ENCODE peak calls at places on chromosome 12, in four cellular contexts. R, P, Y and Q are unnamed samples. For H3K36me3, the result is how much of the 10 kb centered on the place peaks cover.

GRCh38 chr12:16417058-16417457 is 69.6 kb downstream of the MGST1 start:
- DNase-seq in R (no peak), P (peak), Y (no peak), Q (no peak)

GRCh38 chr12:3752741-3753486 is at the start of gene CRACR2A:
- DNase-seq in R (peak), P (peak), Y (peak), Q (peak)

GRCh38 chr12:96436366-96437295 is 36.4 kb upstream of the CDK17 start:
- DNase-seq in R (no peak), P (no peak), Y (no peak), Q (no peak)

GRCh38 chr12:49051777-49052438 is 8.7 kb downstream of the KMT2D start:
- DNase-seq in R (no peak), P (no peak), Y (no peak), Q (no peak)

GRCh38 chr12:113232787-113233585 is 11.7 kb downstream of the TPCN1 start:
- DNase-seq in R (peak), P (peak), Y (no peak), Q (peak)

GRCh38 chr12:123237646-123238329 is 4.6 kb downstream of the MTRFR start:
- DNase-seq in R (peak), P (peak), Y (peak), Q (peak)

GRCh38 chr12:110657747-110658146 is 31.2 kb downstream of the HVCN1 start:
- DNase-seq in R (no peak), P (no peak), Y (no peak), Q (no peak)

GRCh38 chr12:87015352-87015751 is 759.2 kb upstream of the MGAT4C start:
- DNase-seq in R (no peak), P (no peak), Y (no peak), Q (no peak)

GRCh38 chr12:80175307-80175930 is 76.1 kb downstream of the OTOGL start:
- DNase-seq in R (no peak), P (peak), Y (no peak), Q (no peak)

GRCh38 chr12:53652366-53652765 is 23.5 kb downstream of the ATP5MC2 start:
- DNase-seq in R (no peak), P (no peak), Y (no peak), Q (no peak)

GRCh38 chr12:56029166-56029519 is 8.3 kb downstream of the IKZF4 start:
- DNase-seq in R (no peak), P (no peak), Y (no peak), Q (no peak)

GRCh38 chr12:30719060-30719459 is 23.4 kb upstream of the IPO8 start:
- DNase-seq in R (no peak), P (peak), Y (no peak), Q (no peak)

GRCh38 chr12:22124987-22125386 is 79.0 kb downstream of the CMAS start:
- DNase-seq in R (no peak), P (no peak), Y (no peak), Q (no peak)

GRCh38 chr12:54217774-54218221 is 29.0 kb upstream of the SMUG1 start:
- DNase-seq in R (no peak), P (peak), Y (peak), Q (peak)

GRCh38 chr12:75329918-75330826 is at the start of gene CAPS2:
- DNase-seq in R (peak), P (peak), Y (peak), Q (peak)

GRCh38 chr12:39692258-39692853 is 72.8 kb upstream of the ABCD2 start:
- DNase-seq in R (no peak), P (no peak), Y (no peak), Q (no peak)

GRCh38 chr12:65420941-65421340 is 142.5 kb downstream of the MSRB3 start:
- DNase-seq in R (no peak), P (no peak), Y (no peak), Q (no peak)

GRCh38 chr12:113382206-113382605 is 21.5 kb downstream of the SDS start:
- DNase-seq in R (no peak), P (no peak), Y (no peak), Q (no peak)

GRCh38 chr12:54360717-54361456 is 3.4 kb downstream of the GPR84 start:
- DNase-seq in R (no peak), P (peak), Y (peak), Q (peak)

GRCh38 chr12:27260746-27261145 is 16.7 kb downstream of the STK38L start:
- DNase-seq in R (no peak), P (no peak), Y (no peak), Q (no peak)

GRCh38 chr12:3489057-3489456 is 1.9 kb upstream of the PRMT8 start:
- DNase-seq in R (no peak), P (no peak), Y (no peak), Q (no peak)

GRCh38 chr12:104710940-104711725 is 247.0 kb downstream of the SLC41A2 start:
- DNase-seq in R (no peak), P (no peak), Y (no peak), Q (no peak)

GRCh38 chr12:15151141-15152091 is 69.8 kb downstream of the RERG start:
- DNase-seq in R (no peak), P (peak), Y (no peak), Q (no peak)

GRCh38 chr12:34396861-34397590 is 374.7 kb downstream of the ALG10 start:
- DNase-seq in R (no peak), P (no peak), Y (no peak), Q (peak)

GRCh38 chr12:89351489-89352241 is 636 bp downstream of the DUSP6 start:
- DNase-seq in R (peak), P (no peak), Y (peak), Q (peak)

GRCh38 chr12:122099280-122099749 is 20.8 kb downstream of the MLXIP start:
- DNase-seq in R (no peak), P (no peak), Y (no peak), Q (no peak)

GRCh38 chr12:19158909-19159308 is 29.4 kb downstream of the PLEKHA5 start:
- DNase-seq in R (no peak), P (no peak), Y (no peak), Q (no peak)

GRCh38 chr12:26833692-26834168 is 736 bp upstream of the ITPR2 start:
- DNase-seq in R (no peak), P (peak), Y (peak), Q (peak)

GRCh38 chr12:97229036-97229435 is 233.6 kb upstream of the RMST start:
- DNase-seq in R (no peak), P (no peak), Y (no peak), Q (no peak)

GRCh38 chr12:68349083-68349700 is 17.0 kb upstream of the MDM1 start:
- DNase-seq in R (no peak), P (no peak), Y (no peak), Q (no peak)

GRCh38 chr12:3597526-3598210 is 106.7 kb downstream of the PRMT8 start:
- DNase-seq in R (no peak), P (no peak), Y (no peak), Q (no peak)

GRCh38 chr12:15172423-15172822 is 48.8 kb downstream of the RERG start:
- DNase-seq in R (no peak), P (no peak), Y (no peak), Q (no peak)

GRCh38 chr12:13175499-13175898 is 21.0 kb upstream of the EMP1 start:
- DNase-seq in R (no peak), P (no peak), Y (no peak), Q (no peak)

GRCh38 chr12:48021485-48022179 is 17.4 kb upstream of the COL2A1 start:
- DNase-seq in R (no peak), P (peak), Y (peak), Q (peak)

DNA sequence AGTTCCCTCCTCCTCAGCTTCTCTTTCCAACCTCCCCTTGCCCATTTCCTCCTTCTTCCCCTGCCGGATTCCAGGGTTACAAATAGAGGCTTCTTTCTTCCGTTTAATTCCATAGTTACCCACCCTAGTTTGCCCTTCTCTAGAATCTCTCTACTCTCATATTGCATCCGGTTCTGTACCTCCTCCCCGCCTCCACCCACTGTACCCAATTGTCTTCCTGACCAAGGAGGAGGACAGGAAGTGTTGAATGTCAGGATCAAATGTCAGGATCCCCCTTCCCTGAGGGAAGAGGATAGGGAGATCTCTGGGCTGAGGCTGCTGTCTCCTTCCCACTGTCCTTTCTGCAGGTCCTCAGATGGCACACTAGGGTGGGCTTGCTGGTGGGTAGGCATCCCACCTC is 25.2 kb downstream of the LARP4 start:
- DNase-seq in R (no peak), P (peak), Y (no peak), Q (no peak)
- H3K36me3 ChIP-seq in R (under half), P (under half), Y (under half), Q (under half)

GRCh38 chr12:106333756-106334155 is 23.8 kb upstream of the POLR3B start:
- DNase-seq in R (no peak), P (no peak), Y (no peak), Q (no peak)
- H3K36me3 ChIP-seq in R (half or more), P (under half), Y (under half), Q (under half)

GRCh38 chr12:45731376-45731775 is 1.9 kb downstream of the ARID2 start:
- DNase-seq in R (no peak), P (peak), Y (no peak), Q (no peak)
- H3K36me3 ChIP-seq in R (under half), P (under half), Y (under half), Q (under half)

GRCh38 chr12:115972241-115972640 is 305.3 kb downstream of the MED13L start:
- DNase-seq in R (no peak), P (no peak), Y (no peak), Q (no peak)
- H3K36me3 ChIP-seq in R (half or more), P (under half), Y (under half), Q (half or more)

GRCh38 chr12:71873821-71874220 is 34.3 kb downstream of the TBC1D15 start:
- DNase-seq in R (no peak), P (no peak), Y (no peak), Q (no peak)

GRCh38 chr12:71872999-71873398 is 33.4 kb downstream of the TBC1D15 start:
- DNase-seq in R (no peak), P (no peak), Y (no peak), Q (no peak)

GRCh38 chr12:71878208-71878607 is 38.6 kb downstream of the TBC1D15 start:
- DNase-seq in R (no peak), P (no peak), Y (no peak), Q (no peak)

GRCh38 chr12:71877335-71878121 is 38.0 kb downstream of the TBC1D15 start:
- DNase-seq in R (no peak), P (no peak), Y (no peak), Q (no peak)

DNA sequence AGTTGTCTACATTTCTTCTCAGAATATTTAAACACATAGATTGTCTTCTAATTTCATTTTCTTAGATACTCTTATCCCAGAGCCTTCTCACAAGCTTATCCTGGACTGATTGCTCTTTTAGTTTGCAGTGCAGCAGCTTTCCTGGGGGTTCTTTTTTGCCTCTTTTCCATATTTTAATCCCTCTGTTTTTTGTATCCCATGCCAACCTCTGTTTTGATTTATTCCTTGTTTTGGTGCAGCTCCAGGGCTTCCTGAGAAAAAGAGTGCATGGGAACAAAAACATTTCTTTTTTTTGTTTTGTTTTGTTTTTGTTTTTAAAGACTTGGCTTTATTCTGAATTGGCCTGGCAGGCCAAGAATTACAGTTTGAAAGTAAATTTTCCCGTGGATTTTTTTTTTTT is 36.8 kb downstream of the TBC1D15 start:
- DNase-seq in R (no peak), P (no peak), Y (no peak), Q (no peak)
- H3K36me3 ChIP-seq in R (under half), P (under half), Y (under half), Q (half or more)

GRCh38 chr12:131941116-131941986 is 8.4 kb upstream of the EP400 start:
- DNase-seq in R (no peak), P (no peak), Y (no peak), Q (peak)
- H3K36me3 ChIP-seq in R (under half), P (under half), Y (under half), Q (half or more)